ENCODE peak calls at places on chromosomes 5 and 9, in eight cellular contexts. One of them, this sample, is unnamed.

GRCh38 chr9:99357575-99357974 is 135.5 kb downstream of the SEC61B start:
- DNase-seq in GM20000: no peak
- DNase-seq in fibroblast of pulmonary artery: no peak
- DNase-seq in fibroblast of lung: peak; percentile 50
- DNase-seq in H1: no peak
- DNase-seq in GM06990: no peak
- DNase-seq in AG04450: no peak
- DNase-seq in upper lobe of left lung: no peak
- DNase-seq in this sample: no peak

GRCh38 chr5:123785160-123786001 is 273.4 kb downstream of the CSNK1G3 start:
- DNase-seq in GM20000: no peak
- DNase-seq in fibroblast of pulmonary artery: peak; percentile 58
- DNase-seq in fibroblast of lung: peak; percentile 52
- DNase-seq in H1: no peak
- DNase-seq in GM06990: no peak
- DNase-seq in AG04450: peak; percentile 56
- DNase-seq in upper lobe of left lung: no peak
- DNase-seq in this sample: no peak

GRCh38 chr5:51731641-51732040 is 348.4 kb downstream of the ISL1 start:
- DNase-seq in GM20000: no peak
- DNase-seq in fibroblast of pulmonary artery: peak; percentile 1
- DNase-seq in fibroblast of lung: peak; percentile 6
- DNase-seq in H1: no peak
- DNase-seq in GM06990: no peak
- DNase-seq in AG04450: no peak
- DNase-seq in upper lobe of left lung: no peak
- DNase-seq in this sample: no peak

GRCh38 chr5:66744040-66744439 is 147.8 kb downstream of the MAST4 start:
- DNase-seq in GM20000: no peak
- DNase-seq in fibroblast of pulmonary artery: peak; percentile 83
- DNase-seq in fibroblast of lung: peak; percentile 55
- DNase-seq in H1: no peak
- DNase-seq in GM06990: no peak
- DNase-seq in AG04450: no peak
- DNase-seq in upper lobe of left lung: peak; percentile 35
- DNase-seq in this sample: no peak

GRCh38 chr5:634191-634590 is 22.1 kb downstream of the CEP72 start:
- DNase-seq in GM20000: no peak
- DNase-seq in fibroblast of pulmonary artery: no peak
- DNase-seq in fibroblast of lung: no peak
- DNase-seq in H1: no peak
- DNase-seq in GM06990: no peak
- DNase-seq in AG04450: no peak
- DNase-seq in upper lobe of left lung: no peak
- DNase-seq in this sample: no peak

GRCh38 chr5:137622850-137623249 is 113.0 kb downstream of the KLHL3 start:
- DNase-seq in GM20000: no peak
- DNase-seq in fibroblast of pulmonary artery: peak; percentile 41
- DNase-seq in fibroblast of lung: no peak
- DNase-seq in H1: no peak
- DNase-seq in GM06990: peak; percentile 20
- DNase-seq in AG04450: no peak
- DNase-seq in upper lobe of left lung: peak; percentile 90
- DNase-seq in this sample: no peak

GRCh38 chr5:766666-767431 is 17.7 kb downstream of the ZDHHC11B start:
- DNase-seq in GM20000: no peak
- DNase-seq in fibroblast of pulmonary artery: no peak
- DNase-seq in fibroblast of lung: no peak
- DNase-seq in H1: no peak
- DNase-seq in GM06990: no peak
- DNase-seq in AG04450: no peak
- DNase-seq in upper lobe of left lung: peak; percentile 28
- DNase-seq in this sample: peak; percentile 18

GRCh38 chr9:126687868-126688503 is 74.3 kb downstream of the LMX1B start:
- DNase-seq in GM20000: no peak
- DNase-seq in fibroblast of pulmonary artery: no peak
- DNase-seq in fibroblast of lung: no peak
- DNase-seq in H1: no peak
- DNase-seq in GM06990: no peak
- DNase-seq in AG04450: no peak
- DNase-seq in upper lobe of left lung: no peak
- DNase-seq in this sample: no peak

GRCh38 chr5:62779010-62779422 is 200.4 kb downstream of the LRRC70 start:
- DNase-seq in GM20000: peak; percentile 72
- DNase-seq in fibroblast of pulmonary artery: peak; percentile 77
- DNase-seq in fibroblast of lung: peak; percentile 73
- DNase-seq in H1: no peak
- DNase-seq in GM06990: no peak
- DNase-seq in AG04450: peak; percentile 21
- DNase-seq in upper lobe of left lung: no peak
- DNase-seq in this sample: no peak

GRCh38 chr9:130276121-130276520 is 10.6 kb downstream of the HMCN2 start:
- DNase-seq in GM20000: no peak
- DNase-seq in fibroblast of pulmonary artery: no peak
- DNase-seq in fibroblast of lung: peak; percentile 59
- DNase-seq in H1: no peak
- DNase-seq in GM06990: no peak
- DNase-seq in AG04450: peak; percentile 29
- DNase-seq in upper lobe of left lung: no peak
- DNase-seq in this sample: no peak

GRCh38 chr5:135091286-135091685 is 57.3 kb upstream of the PITX1 start:
- DNase-seq in GM20000: no peak
- DNase-seq in fibroblast of pulmonary artery: no peak
- DNase-seq in fibroblast of lung: no peak
- DNase-seq in H1: no peak
- DNase-seq in GM06990: no peak
- DNase-seq in AG04450: no peak
- DNase-seq in upper lobe of left lung: no peak
- DNase-seq in this sample: no peak

GRCh38 chr9:71303351-71303750 is 181.9 kb upstream of the TRPM3 start:
- DNase-seq in GM20000: no peak
- DNase-seq in fibroblast of pulmonary artery: peak; percentile 8
- DNase-seq in fibroblast of lung: no peak
- DNase-seq in H1: no peak
- DNase-seq in GM06990: no peak
- DNase-seq in AG04450: no peak
- DNase-seq in upper lobe of left lung: no peak
- DNase-seq in this sample: no peak

GRCh38 chr5:926416-927171 is 33.9 kb downstream of the TRIP13 start:
- DNase-seq in GM20000: peak; percentile 76
- DNase-seq in fibroblast of pulmonary artery: peak; percentile 30
- DNase-seq in fibroblast of lung: peak; percentile 18
- DNase-seq in H1: no peak
- DNase-seq in GM06990: no peak
- DNase-seq in AG04450: no peak
- DNase-seq in upper lobe of left lung: no peak
- DNase-seq in this sample: no peak

DNA sequence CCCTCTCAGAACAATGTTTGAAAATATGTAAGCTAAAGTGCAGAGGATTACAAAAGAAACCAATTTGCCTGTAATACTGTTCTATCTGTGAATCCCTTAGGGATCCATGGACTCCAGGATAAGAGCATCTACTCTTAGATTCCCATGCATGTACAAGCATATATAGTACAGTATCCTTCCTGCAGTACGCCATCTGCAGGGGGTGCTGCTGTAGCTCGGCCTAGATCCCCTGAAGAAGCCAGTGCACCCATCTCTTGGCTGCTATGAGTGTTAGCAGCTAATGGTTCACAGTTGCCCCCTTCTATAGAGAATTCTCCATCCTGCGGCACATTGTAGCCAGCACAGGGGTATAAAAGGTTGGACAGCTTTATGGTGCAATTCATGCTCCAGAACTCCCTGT is 61.8 kb upstream of the SLC30A5 start:
- DNase-seq in GM20000: no peak
- DNase-seq in fibroblast of pulmonary artery: no peak
- DNase-seq in fibroblast of lung: no peak
- DNase-seq in H1: no peak
- DNase-seq in GM06990: no peak
- DNase-seq in AG04450: no peak
- DNase-seq in upper lobe of left lung: no peak
- DNase-seq in this sample: no peak
- TF ChIP-seq CTCF in GM20000: no peak
- TF ChIP-seq CTCF in fibroblast of pulmonary artery: no peak
- TF ChIP-seq CTCF in fibroblast of lung: no peak
- TF ChIP-seq CTCF in H1: peak; percentile 9
- TF ChIP-seq CTCF in GM06990: peak; percentile 21
- TF ChIP-seq CTCF in AG04450: no peak
- TF ChIP-seq CTCF in upper lobe of left lung: no peak
- TF ChIP-seq CTCF in this sample: no peak

GRCh38 chr9:110429453-110429852 is 91.8 kb upstream of the TXNDC8 start:
- DNase-seq in GM20000: no peak
- DNase-seq in fibroblast of pulmonary artery: no peak
- DNase-seq in fibroblast of lung: peak; percentile 16
- DNase-seq in H1: no peak
- DNase-seq in GM06990: no peak
- DNase-seq in AG04450: no peak
- DNase-seq in upper lobe of left lung: no peak
- DNase-seq in this sample: no peak
- TF ChIP-seq CTCF in GM20000: no peak
- TF ChIP-seq CTCF in fibroblast of pulmonary artery: peak; percentile 23
- TF ChIP-seq CTCF in fibroblast of lung: peak; percentile 11
- TF ChIP-seq CTCF in H1: no peak
- TF ChIP-seq CTCF in GM06990: no peak
- TF ChIP-seq CTCF in AG04450: peak; percentile 19
- TF ChIP-seq CTCF in upper lobe of left lung: no peak
- TF ChIP-seq CTCF in this sample: no peak

GRCh38 chr9:5559659-5560058 is 49.3 kb downstream of the PDCD1LG2 start:
- DNase-seq in GM20000: no peak
- DNase-seq in fibroblast of pulmonary artery: no peak
- DNase-seq in fibroblast of lung: no peak
- DNase-seq in H1: no peak
- DNase-seq in GM06990: no peak
- DNase-seq in AG04450: no peak
- DNase-seq in upper lobe of left lung: no peak
- DNase-seq in this sample: no peak
- TF ChIP-seq CTCF in GM20000: no peak
- TF ChIP-seq CTCF in fibroblast of pulmonary artery: no peak
- TF ChIP-seq CTCF in fibroblast of lung: no peak
- TF ChIP-seq CTCF in H1: no peak
- TF ChIP-seq CTCF in GM06990: no peak
- TF ChIP-seq CTCF in AG04450: no peak
- TF ChIP-seq CTCF in upper lobe of left lung: no peak
- TF ChIP-seq CTCF in this sample: no peak

GRCh38 chr5:175836741-175837729 is 34.3 kb upstream of the CPLX2 start:
- DNase-seq in GM20000: no peak
- DNase-seq in fibroblast of pulmonary artery: no peak
- DNase-seq in fibroblast of lung: no peak
- DNase-seq in H1: no peak
- DNase-seq in GM06990: no peak
- DNase-seq in AG04450: no peak
- DNase-seq in upper lobe of left lung: no peak
- DNase-seq in this sample: no peak

GRCh38 chr5:175842506-175842905 is 28.9 kb upstream of the CPLX2 start:
- DNase-seq in GM20000: no peak
- DNase-seq in fibroblast of pulmonary artery: no peak
- DNase-seq in fibroblast of lung: no peak
- DNase-seq in H1: no peak
- DNase-seq in GM06990: no peak
- DNase-seq in AG04450: no peak
- DNase-seq in upper lobe of left lung: no peak
- DNase-seq in this sample: no peak

GRCh38 chr5:175844174-175844573 is 27.2 kb upstream of the CPLX2 start:
- DNase-seq in GM20000: no peak
- DNase-seq in fibroblast of pulmonary artery: no peak
- DNase-seq in fibroblast of lung: no peak
- DNase-seq in H1: no peak
- DNase-seq in GM06990: no peak
- DNase-seq in AG04450: no peak
- DNase-seq in upper lobe of left lung: no peak
- DNase-seq in this sample: no peak

GRCh38 chr5:175842947-175843793 is 28.2 kb upstream of the CPLX2 start:
- DNase-seq in GM20000: no peak
- DNase-seq in fibroblast of pulmonary artery: peak; percentile 29
- DNase-seq in fibroblast of lung: peak; percentile 75
- DNase-seq in H1: no peak
- DNase-seq in GM06990: no peak
- DNase-seq in AG04450: peak; percentile 47
- DNase-seq in upper lobe of left lung: no peak
- DNase-seq in this sample: no peak

GRCh38 chr5:175840050-175840841 is 31.1 kb upstream of the CPLX2 start:
- DNase-seq in GM20000: peak; percentile 31
- DNase-seq in fibroblast of pulmonary artery: peak; percentile 25
- DNase-seq in fibroblast of lung: peak; percentile 33
- DNase-seq in H1: no peak
- DNase-seq in GM06990: no peak
- DNase-seq in AG04450: no peak
- DNase-seq in upper lobe of left lung: no peak
- DNase-seq in this sample: no peak
- TF ChIP-seq CTCF in GM20000: peak; percentile 31
- TF ChIP-seq CTCF in fibroblast of pulmonary artery: peak; percentile 56
- TF ChIP-seq CTCF in fibroblast of lung: peak; percentile 72
- TF ChIP-seq CTCF in H1: peak; percentile 37
- TF ChIP-seq CTCF in GM06990: peak; percentile 63
- TF ChIP-seq CTCF in AG04450: peak; percentile 55
- TF ChIP-seq CTCF in upper lobe of left lung: peak; percentile 56
- TF ChIP-seq CTCF in this sample: peak; percentile 80